ENCODE peak calls at places on chromosomes 13 and 19, in four cellular contexts. One of them, this sample, is unnamed.

GRCh38 chr13:52345048-52345447 is 60.9 kb downstream of the THSD1 start:
- DNase-seq in cardiac fibroblast: peak; percentile 65
- DNase-seq in cardiac muscle cell: peak; percentile 55
- DNase-seq in fibroblast of mammary gland: peak; percentile 64
- DNase-seq in this sample: no peak

GRCh38 chr19:58330458-58330857 is 3.7 kb downstream of the ZSCAN22 start:
- DNase-seq in cardiac fibroblast: peak; percentile 84
- DNase-seq in cardiac muscle cell: peak; percentile 68
- DNase-seq in fibroblast of mammary gland: peak; percentile 88
- DNase-seq in this sample: no peak

GRCh38 chr19:1451916-1452801 is 2.2 kb downstream of the APC2 start:
- DNase-seq in cardiac fibroblast: no peak
- DNase-seq in cardiac muscle cell: no peak
- DNase-seq in fibroblast of mammary gland: no peak
- DNase-seq in this sample: no peak

GRCh38 chr19:3082331-3082730 is 11.8 kb upstream of the GNA11 start:
- DNase-seq in cardiac fibroblast: no peak
- DNase-seq in cardiac muscle cell: no peak
- DNase-seq in fibroblast of mammary gland: no peak
- DNase-seq in this sample: no peak

GRCh38 chr13:51814825-51815650 is 11.1 kb upstream of the DHRS12 start:
- DNase-seq in cardiac fibroblast: peak; percentile 71
- DNase-seq in cardiac muscle cell: peak; percentile 74
- DNase-seq in fibroblast of mammary gland: peak; percentile 59
- DNase-seq in this sample: no peak

GRCh38 chr13:49635599-49636433 is 7.5 kb downstream of the ARL11 start:
- DNase-seq in cardiac fibroblast: peak; percentile 78
- DNase-seq in cardiac muscle cell: peak; percentile 87
- DNase-seq in fibroblast of mammary gland: peak; percentile 72
- DNase-seq in this sample: no peak

GRCh38 chr19:46478356-46478986 is 7.1 kb upstream of the PNMA8A start:
- DNase-seq in cardiac fibroblast: peak; percentile 81
- DNase-seq in cardiac muscle cell: peak; percentile 62
- DNase-seq in fibroblast of mammary gland: peak; percentile 77
- DNase-seq in this sample: no peak

GRCh38 chr19:4185413-4186086 is 3.1 kb downstream of the ANKRD24 start:
- DNase-seq in cardiac fibroblast: no peak
- DNase-seq in cardiac muscle cell: no peak
- DNase-seq in fibroblast of mammary gland: no peak
- DNase-seq in this sample: no peak

GRCh38 chr19:30358319-30358718 is 13.9 kb upstream of the ZNF536 start:
- DNase-seq in cardiac fibroblast: no peak
- DNase-seq in cardiac muscle cell: no peak
- DNase-seq in fibroblast of mammary gland: no peak
- DNase-seq in this sample: no peak

GRCh38 chr19:38543807-38544568 is 73.8 kb downstream of the MAP4K1 start:
- DNase-seq in cardiac fibroblast: peak; percentile 90
- DNase-seq in cardiac muscle cell: peak; percentile 84
- DNase-seq in fibroblast of mammary gland: peak; percentile 93
- DNase-seq in this sample: peak; percentile 68
- H3K4me3 ChIP-seq in cardiac fibroblast: peak overlapping the region; percentile 46
- H3K4me3 ChIP-seq in cardiac muscle cell: no peak overlapping the region
- H3K4me3 ChIP-seq in fibroblast of mammary gland: peak overlapping the region; percentile 19
- H3K4me3 ChIP-seq in this sample: peak overlapping the region; percentile 49

GRCh38 chr19:34505321-34506025 is 23.9 kb downstream of the WTIP start:
- DNase-seq in cardiac fibroblast: no peak
- DNase-seq in cardiac muscle cell: no peak
- DNase-seq in fibroblast of mammary gland: no peak
- DNase-seq in this sample: no peak

GRCh38 chr19:34504809-34505291 is 23.3 kb downstream of the WTIP start:
- DNase-seq in cardiac fibroblast: no peak
- DNase-seq in cardiac muscle cell: no peak
- DNase-seq in fibroblast of mammary gland: no peak
- DNase-seq in this sample: no peak

GRCh38 chr19:34507414-34508067 is 26.0 kb downstream of the WTIP start:
- DNase-seq in cardiac fibroblast: no peak
- DNase-seq in cardiac muscle cell: no peak
- DNase-seq in fibroblast of mammary gland: no peak
- DNase-seq in this sample: no peak

GRCh38 chr19:34506026-34506370 is 24.4 kb downstream of the WTIP start:
- DNase-seq in cardiac fibroblast: no peak
- DNase-seq in cardiac muscle cell: no peak
- DNase-seq in fibroblast of mammary gland: no peak
- DNase-seq in this sample: no peak

GRCh38 chr19:34508540-34508939 is 27.0 kb downstream of the WTIP start:
- DNase-seq in cardiac fibroblast: no peak
- DNase-seq in cardiac muscle cell: no peak
- DNase-seq in fibroblast of mammary gland: no peak
- DNase-seq in this sample: no peak
- TF ChIP-seq CTCF in cardiac fibroblast: no peak
- TF ChIP-seq CTCF in cardiac muscle cell: no peak
- TF ChIP-seq CTCF in fibroblast of mammary gland: no peak
- TF ChIP-seq CTCF in this sample: no peak

DNA sequence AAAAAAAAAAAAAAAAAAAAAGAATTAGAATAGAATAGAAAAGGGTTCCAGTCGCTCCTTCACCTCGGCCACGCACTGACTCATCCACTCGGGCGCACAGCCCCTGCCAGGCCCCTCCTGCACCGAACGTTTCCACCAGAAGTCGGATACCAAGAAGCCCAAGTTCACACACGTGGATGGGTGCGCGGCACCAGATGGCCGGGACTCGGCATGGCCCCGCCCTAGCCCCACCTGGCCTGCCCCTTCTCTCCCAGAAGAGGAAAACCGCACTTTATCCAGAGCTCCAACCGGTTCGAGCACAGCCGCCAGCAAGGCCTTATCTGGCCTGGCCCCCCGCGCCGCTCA is 5.9 kb downstream of the PRR36 start:
- DNase-seq in cardiac fibroblast: no peak
- DNase-seq in cardiac muscle cell: no peak
- DNase-seq in fibroblast of mammary gland: peak; percentile 15
- DNase-seq in this sample: no peak
- H3K4me3 ChIP-seq in cardiac fibroblast: no peak overlapping the region
- H3K4me3 ChIP-seq in cardiac muscle cell: peak overlapping the region; percentile 40
- H3K4me3 ChIP-seq in fibroblast of mammary gland: no peak overlapping the region
- H3K4me3 ChIP-seq in this sample: no peak overlapping the region

DNA sequence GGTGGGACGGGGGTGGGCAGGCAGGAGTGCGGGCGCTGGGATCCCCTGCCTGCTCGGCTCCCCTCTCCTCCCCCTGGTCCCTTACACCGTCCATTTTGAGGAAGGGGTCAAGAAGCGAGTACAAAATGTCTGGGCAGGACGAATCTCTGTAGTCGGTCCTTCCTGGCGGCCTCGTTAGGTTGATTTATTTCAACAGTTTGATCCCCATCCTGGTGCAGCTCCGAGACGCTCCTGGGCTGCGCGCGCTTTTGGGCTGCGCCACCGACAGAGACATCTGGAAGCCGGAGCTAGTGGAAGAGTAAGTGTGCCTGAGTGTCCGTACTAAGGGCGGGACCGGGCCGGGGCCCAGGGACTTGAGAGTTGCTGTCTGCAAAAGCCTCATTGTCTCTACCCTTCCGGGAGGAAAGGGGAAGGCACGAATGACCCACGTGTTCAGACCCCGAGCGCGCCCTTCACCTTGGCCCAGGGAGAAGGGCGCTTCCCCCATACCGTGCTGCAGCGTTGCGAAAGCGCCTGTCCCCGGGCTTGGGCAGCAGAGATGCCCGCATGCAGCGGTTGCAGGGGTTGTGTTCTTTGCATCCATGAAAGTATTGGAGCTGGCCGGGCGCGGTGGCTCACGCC is 1.8 kb downstream of the ZNF114 start:
- DNase-seq in cardiac fibroblast: peak; percentile 59
- DNase-seq in cardiac muscle cell: peak; percentile 64
- DNase-seq in fibroblast of mammary gland: peak; percentile 48
- DNase-seq in this sample: no peak
- TF ChIP-seq CTCF in cardiac fibroblast: no peak
- TF ChIP-seq CTCF in cardiac muscle cell: no peak
- TF ChIP-seq CTCF in fibroblast of mammary gland: no peak
- TF ChIP-seq CTCF in this sample: no peak

GRCh38 chr19:13013649-13014048 is 18.4 kb downstream of the NFIX start:
- DNase-seq in cardiac fibroblast: no peak
- DNase-seq in cardiac muscle cell: no peak
- DNase-seq in fibroblast of mammary gland: peak; percentile 63
- DNase-seq in this sample: no peak
- H3K4me3 ChIP-seq in cardiac fibroblast: peak overlapping the region; percentile 48
- H3K4me3 ChIP-seq in cardiac muscle cell: no peak overlapping the region
- H3K4me3 ChIP-seq in fibroblast of mammary gland: peak overlapping the region; percentile 45
- H3K4me3 ChIP-seq in this sample: no peak overlapping the region

GRCh38 chr13:21670006-21670882 is 629 bp upstream of the FGF9 start:
- DNase-seq in cardiac fibroblast: peak; percentile 58
- DNase-seq in cardiac muscle cell: peak; percentile 46
- DNase-seq in fibroblast of mammary gland: peak; percentile 25
- DNase-seq in this sample: no peak
- TF ChIP-seq CTCF in cardiac fibroblast: peak; percentile 6
- TF ChIP-seq CTCF in cardiac muscle cell: peak; percentile 21
- TF ChIP-seq CTCF in fibroblast of mammary gland: no peak
- TF ChIP-seq CTCF in this sample: no peak